ENCODE peak calls at places on chromosomes 7 and 10, in ten cellular contexts. S is activated T-cell treated with anti-CD3 and anti-CD28 coated beads, Interleukin-2, amount 50 U/mL, for 72 hours; P is hepatocyte; V is CD8-positive, alpha-beta memory T cell; K is mesenchymal stem cell; L is naive thymus-derived CD4-positive, alpha-beta T cell; H is H54; J is activated naive CD4-positive, alpha-beta T cell; B is NCI-H1092 treated with DMSO at 0.1 percent for 48 hours; D is A673. A is an unnamed sample.

GRCh38 chr7:131170440-131171105 is 157.1 kb upstream of the MKLN1 start:
- DNase-seq in K (peak), J (no peak), B (no peak), P (peak), L (no peak), S (no peak), D (no peak), V (no peak), H (no peak), A (no peak)

GRCh38 chr7:141671705-141672496 is 30.1 kb downstream of the DENND11 start:
- DNase-seq in S (no peak), B (no peak), P (no peak), D (no peak), K (peak), J (no peak), L (no peak), H (no peak), V (no peak), A (no peak)

GRCh38 chr7:66952343-66953043 is 31.5 kb downstream of the TMEM248 start:
- DNase-seq in P (peak), B (no peak), K (peak), S (no peak), V (no peak), D (no peak), H (peak), L (no peak), J (no peak), A (peak)

GRCh38 chr10:21715531-21716195 is 181.6 kb downstream of the MLLT10 start:
- DNase-seq in D (peak), H (no peak), B (no peak), V (no peak), L (no peak), J (no peak), P (no peak), S (no peak), K (peak), A (no peak)

GRCh38 chr10:102120142-102120986 is at the start of gene LDB1:
- DNase-seq in B (peak), S (peak), V (peak), K (peak), H (no peak), L (peak), D (peak), P (peak), J (peak), A (peak)

GRCh38 chr10:17003151-17003550 is 126.5 kb downstream of the CUBN start:
- DNase-seq in V (peak), L (peak), S (peak), K (peak), D (peak), H (peak), P (peak), J (peak), B (no peak), A (no peak)

GRCh38 chr7:159027803-159028455 is 116.7 kb downstream of the VIPR2 start:
- DNase-seq in D (no peak), J (no peak), P (peak), H (no peak), S (no peak), L (no peak), V (no peak), B (no peak), K (no peak), A (peak)

GRCh38 chr7:106895246-106895864 is 30.3 kb downstream of the PIK3CG start:
- DNase-seq in B (no peak), K (no peak), J (no peak), P (no peak), V (no peak), D (no peak), L (no peak), S (peak), H (no peak), A (no peak)

GRCh38 chr7:26863504-26864308 is 684 bp downstream of the SKAP2 start:
- DNase-seq in S (peak), J (no peak), K (peak), H (no peak), L (peak), P (no peak), D (peak), V (no peak), B (peak), A (no peak)

GRCh38 chr7:147670759-147671158 is 919.8 kb upstream of the C7orf33 start:
- DNase-seq in V (no peak), D (no peak), K (no peak), S (no peak), P (no peak), H (no peak), B (no peak), J (no peak), L (no peak), A (no peak)

GRCh38 chr10:124064676-124065075 is 28.7 kb downstream of the CHST15 start:
- DNase-seq in D (no peak), K (no peak), J (no peak), B (no peak), P (no peak), H (no peak), L (peak), S (peak), V (no peak), A (no peak)

GRCh38 chr10:3760083-3760482 is 24.9 kb downstream of the KLF6 start:
- DNase-seq in L (no peak), V (no peak), S (no peak), K (no peak), H (no peak), J (no peak), B (no peak), P (no peak), D (no peak), A (no peak)

GRCh38 chr10:62426086-62426485 is 51.9 kb downstream of the ZNF365 start:
- DNase-seq in H (peak), V (no peak), K (no peak), L (no peak), P (no peak), D (no peak), B (no peak), J (no peak), S (peak), A (peak)

GRCh38 chr7:99451936-99452335 is 13.2 kb downstream of the CPSF4 start:
- DNase-seq in J (no peak), H (no peak), P (no peak), S (no peak), K (no peak), L (no peak), B (no peak), D (no peak), V (no peak), A (no peak)

GRCh38 chr10:132548869-132549268 is 11.3 kb downstream of the INPP5A start:
- DNase-seq in B (no peak), P (no peak), S (no peak), H (no peak), K (no peak), J (no peak), V (no peak), D (no peak), L (no peak), A (no peak)

GRCh38 chr7:7231005-7231404 is 48.7 kb downstream of the C1GALT1 start:
- DNase-seq in K (no peak), L (no peak), B (no peak), P (no peak), H (no peak), V (no peak), S (no peak), J (no peak), D (no peak), A (no peak)

GRCh38 chr10:112985701-112986510 is 35.9 kb downstream of the TCF7L2 start:
- DNase-seq in B (no peak), V (no peak), L (no peak), H (no peak), J (no peak), S (peak), D (no peak), P (no peak), K (peak), A (no peak)

GRCh38 chr7:120363414-120363813 is 90.4 kb downstream of the KCND2 start:
- DNase-seq in S (no peak), L (no peak), P (no peak), J (no peak), B (no peak), H (no peak), D (no peak), V (no peak), K (no peak), A (no peak)

GRCh38 chr10:113011592-113012374 is 61.7 kb downstream of the TCF7L2 start:
- DNase-seq in L (no peak), K (no peak), P (no peak), V (no peak), S (no peak), J (no peak), H (no peak), B (no peak), D (no peak), A (no peak)

GRCh38 chr10:62277946-62278345 is 9.3 kb upstream of the RTKN2 start:
- DNase-seq in V (no peak), L (no peak), P (no peak), S (no peak), B (no peak), K (no peak), D (no peak), H (no peak), J (no peak), A (no peak)

GRCh38 chr7:93374345-93374940 is 142.3 kb downstream of the VPS50 start:
- DNase-seq in B (peak), H (no peak), K (peak), S (no peak), L (no peak), D (peak), J (no peak), V (no peak), P (peak), A (peak)

GRCh38 chr10:57657164-57657765 is 610.4 kb downstream of the IPMK start:
- DNase-seq in L (no peak), S (peak), D (peak), B (peak), P (peak), K (peak), V (no peak), J (no peak), H (peak), A (peak)

GRCh38 chr10:74234569-74234968 is 83.5 kb downstream of the ADK start:
- DNase-seq in H (no peak), S (no peak), P (no peak), B (no peak), D (no peak), L (no peak), K (peak), J (no peak), V (no peak), A (no peak)

GRCh38 chr7:98250789-98251188 is 1.2 kb downstream of the TECPR1 start:
- DNase-seq in D (no peak), H (no peak), P (no peak), L (peak), B (no peak), J (peak), S (peak), V (peak), K (no peak), A (no peak)